ENCODE peak calls at places on chromosomes 4 and X, in five cellular contexts. T, N, Z, G and V are unnamed samples.

GRCh38 chrX:30657542-30658238 is 4.5 kb downstream of the GK start:
- DNase-seq in T (no peak), N (no peak), Z (peak; percentile 63), G (peak; percentile 81), V (peak; percentile 14)

GRCh38 chr4:87805971-87806370 is 6.6 kb downstream of the IBSP start:
- DNase-seq in T (no peak), N (no peak), Z (no peak), G (peak; percentile 59), V (no peak)

GRCh38 chr4:140423106-140423505 is 4.3 kb downstream of the CLGN start:
- DNase-seq in T (no peak), N (no peak), Z (peak; percentile 65), G (peak; percentile 69), V (peak; percentile 19)

GRCh38 chrX:108167211-108167872 is 75.8 kb downstream of the ATG4A start:
- DNase-seq in T (no peak), N (no peak), Z (peak; percentile 66), G (peak; percentile 72), V (peak; percentile 57)

GRCh38 chr4:56817840-56818491 is 3.5 kb downstream of the SPINK2 start:
- DNase-seq in T (no peak), N (no peak), Z (no peak), G (no peak), V (no peak)

GRCh38 chrX:40174594-40175415 is 77.0 kb upstream of the BCOR start:
- DNase-seq in T (peak; percentile 67), N (peak; percentile 56), Z (no peak), G (no peak), V (peak; percentile 56)

GRCh38 chrX:77275392-77275791 is 171.8 kb upstream of the FGF16 start:
- DNase-seq in T (no peak), N (no peak), Z (no peak), G (no peak), V (no peak)

GRCh38 chr4:108072300-108072699 is 82.6 kb downstream of the HADH start:
- DNase-seq in T (no peak), N (no peak), Z (no peak), G (no peak), V (no peak)

GRCh38 chr4:105990933-105991332 is 95.7 kb downstream of the NPNT start:
- DNase-seq in T (no peak), N (peak; percentile 47), Z (peak; percentile 72), G (peak; percentile 80), V (peak; percentile 91)

GRCh38 chr4:165516281-165516833 is 137.5 kb downstream of the CPE start:
- DNase-seq in T (no peak), N (no peak), Z (no peak), G (no peak), V (no peak)